ENCODE peak calls at places on chromosomes 11 and 22, in six cellular contexts. C is neuronal stem cell, R is mesenchymal stem cell, Y is IMR-90, K is H1, B is trophoblast cell. N is an unnamed sample. For H3K79me1, the result is how much of the 10 kb centered on the place peaks cover.

GRCh38 chr11:70230840-70231710 is 28.0 kb downstream of the FADD start:
- DNase-seq in B (no peak), Y (no peak), R (no peak), K (no peak), C (no peak), N (no peak)

GRCh38 chr22:39349506-39349966 is 255 bp upstream of the SYNGR1 start:
- DNase-seq in B (peak), C (peak), R (peak), Y (no peak), K (peak), N (peak)

GRCh38 chr11:26283852-26284421 is 48.0 kb upstream of the ANO3 start:
- DNase-seq in C (no peak), R (no peak), K (no peak), Y (no peak), B (no peak), N (no peak)

GRCh38 chr11:103541186-103541795 is 432.1 kb downstream of the DYNC2H1 start:
- DNase-seq in B (no peak), C (no peak), Y (no peak), R (no peak), K (no peak), N (peak)

GRCh38 chr11:129766858-129767604 is 48.6 kb upstream of the TMEM45B start:
- DNase-seq in K (peak), C (peak), R (peak), Y (peak), B (peak), N (peak)

GRCh38 chr22:36999463-36999862 is 19.8 kb downstream of the TST start:
- DNase-seq in K (no peak), R (no peak), C (no peak), Y (no peak), B (no peak), N (peak)

GRCh38 chr22:39178206-39179111 is 26.0 kb upstream of the CBX7 start:
- DNase-seq in B (no peak), Y (peak), R (peak), K (no peak), C (no peak), N (no peak)

GRCh38 chr11:67645521-67646457 is 4.7 kb downstream of the ACY3 start:
- DNase-seq in Y (no peak), C (no peak), B (no peak), K (peak), R (no peak), N (peak)

GRCh38 chr11:131300304-131300703 is 70.1 kb upstream of the NTM start:
- DNase-seq in R (no peak), B (no peak), K (no peak), Y (no peak), C (no peak), N (no peak)

GRCh38 chr11:62976109-62976508 is 8.7 kb downstream of the SLC22A6 start:
- DNase-seq in K (no peak), B (peak), C (no peak), R (no peak), Y (no peak), N (peak)

GRCh38 chr11:21552910-21553309 is 640.0 kb upstream of the ANO5 start:
- DNase-seq in B (no peak), C (no peak), K (no peak), Y (no peak), R (no peak), N (no peak)

GRCh38 chr11:129373489-129373953 is 2.1 kb upstream of the BARX2 start:
- DNase-seq in B (peak), Y (no peak), K (no peak), R (peak), C (no peak), N (peak)

GRCh38 chr11:45801723-45802315 is 3.1 kb upstream of the SLC35C1 start:
- DNase-seq in B (no peak), C (no peak), Y (no peak), K (peak), R (no peak), N (no peak)

GRCh38 chr22:47437636-47438035 is 675.2 kb downstream of the TBC1D22A start:
- DNase-seq in Y (no peak), K (no peak), C (no peak), B (no peak), R (no peak), N (no peak)

GRCh38 chr11:102110761-102111010 is 439 bp downstream of the YAP1 start:
- DNase-seq in R (no peak), K (no peak), C (peak), Y (no peak), B (no peak), N (no peak)
- H2BK120ac ChIP-seq in R (peak), K (no peak), C (peak), Y (peak), B (peak), N (peak)

GRCh38 chr11:4626207-4627105 is 10.8 kb upstream of the OR51D1 start:
- DNase-seq in K (peak), Y (peak), B (peak), C (peak), R (peak), N (peak)
- H3K79me1 ChIP-seq in K (under half), Y (under half), B (under half), C (under half), R (under half), N (under half)

DNA sequence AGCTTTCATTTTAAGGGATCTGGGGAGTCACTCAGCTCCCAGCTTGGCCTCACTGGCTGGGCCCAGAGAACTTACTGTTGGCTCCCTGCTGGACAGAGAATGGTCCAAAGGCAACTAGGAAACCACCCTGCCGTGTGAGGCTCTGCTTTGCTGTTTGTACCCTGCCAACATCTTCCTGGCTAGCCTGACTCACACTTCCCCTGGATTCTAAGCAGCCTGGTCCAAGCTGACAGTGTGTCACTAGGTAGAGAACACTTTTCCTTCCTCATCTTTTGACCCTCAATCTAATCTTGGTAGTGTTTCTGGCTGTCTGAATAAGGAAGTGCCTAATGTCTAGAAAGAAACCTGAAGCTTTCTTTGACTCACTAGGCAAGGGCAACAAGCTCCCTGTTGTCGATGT is 76.7 kb downstream of the FAR1 start:
- DNase-seq in K (no peak), B (no peak), Y (peak), R (no peak), C (no peak), N (no peak)
- H3K18ac ChIP-seq in K (no peak), B (no peak), Y (no peak), R (no peak), C (no peak), N (no peak)

DNA sequence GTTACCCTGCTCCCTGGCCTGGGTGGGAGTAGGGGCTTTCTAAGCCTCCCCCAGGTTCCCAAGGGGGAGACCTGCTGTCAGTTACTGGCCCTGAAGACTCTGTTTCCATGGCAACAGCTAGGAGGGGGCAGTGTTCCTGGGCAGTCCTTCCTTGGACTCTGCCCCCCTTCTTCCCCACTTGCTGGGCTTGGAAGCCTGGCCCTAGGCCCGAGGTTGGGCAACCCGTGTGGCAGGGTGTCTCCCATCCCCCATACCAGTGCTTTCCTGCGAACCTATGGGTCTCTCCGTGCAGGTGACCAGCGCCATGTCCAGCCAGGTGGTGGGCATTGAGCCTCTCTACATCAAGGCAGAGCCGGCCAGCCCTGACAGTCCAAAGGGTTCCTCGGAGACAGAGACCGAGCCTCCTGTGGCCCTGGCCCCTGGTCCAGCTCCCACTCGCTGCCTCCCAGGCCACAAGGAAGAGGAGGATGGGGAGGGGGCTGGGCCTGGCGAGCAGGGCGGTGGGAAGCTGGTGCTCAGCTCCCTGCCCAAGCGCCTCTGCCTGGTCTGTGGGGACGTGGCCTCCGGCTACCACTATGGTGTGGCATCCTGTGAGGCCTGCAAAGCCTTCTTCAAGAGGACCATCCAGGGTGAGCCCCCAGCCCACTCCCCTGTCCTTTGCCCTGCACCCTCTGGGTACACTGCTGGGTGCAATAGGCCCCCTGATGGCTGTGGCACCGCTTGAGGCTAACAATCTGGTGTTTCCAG is 1.7 kb downstream of the ESRRA start:
- DNase-seq in K (no peak), B (no peak), Y (no peak), R (no peak), C (no peak), N (no peak)
- H2BK120ac ChIP-seq in K (no peak), B (no peak), Y (no peak), R (no peak), C (no peak), N (no peak)

GRCh38 chr11:76735841-76736240 is 47.3 kb upstream of the TSKU start:
- DNase-seq in K (no peak), Y (no peak), B (no peak), C (no peak), R (no peak), N (peak)

GRCh38 chr11:76736773-76737495 is 46.2 kb upstream of the TSKU start:
- DNase-seq in B (no peak), R (no peak), K (no peak), Y (no peak), C (no peak), N (no peak)

GRCh38 chr11:76735218-76735480 is 48.0 kb upstream of the TSKU start:
- DNase-seq in C (no peak), Y (no peak), B (no peak), K (no peak), R (no peak), N (no peak)

GRCh38 chr11:76734456-76735217 is 48.5 kb upstream of the TSKU start:
- DNase-seq in C (no peak), R (no peak), Y (no peak), B (no peak), K (no peak), N (peak)

DNA sequence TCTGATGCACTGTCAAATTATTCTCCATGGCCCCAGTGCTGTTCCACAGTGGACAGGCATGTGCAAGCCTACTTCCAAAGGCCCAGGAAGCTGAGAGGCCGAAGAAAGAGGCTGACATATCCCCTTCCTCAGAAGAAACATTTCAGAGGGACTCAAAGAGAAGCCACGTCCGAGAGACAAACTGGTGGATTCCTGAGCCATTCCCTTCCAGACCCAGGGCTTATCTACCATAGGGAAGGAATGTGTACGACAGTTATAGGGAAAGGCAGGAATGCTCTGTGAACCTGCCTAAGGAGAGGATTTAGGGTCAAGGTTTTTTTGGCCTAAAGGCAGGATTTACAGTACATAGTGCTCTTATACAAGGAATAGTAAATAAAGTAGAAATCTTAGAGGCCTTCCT is 46.9 kb upstream of the TSKU start:
- DNase-seq in R (no peak), B (peak), Y (no peak), C (no peak), K (no peak), N (peak)
- H3K79me1 ChIP-seq in R (under half), B (under half), Y (under half), C (under half), K (under half), N (under half)

GRCh38 chr11:77259681-77260080 is 41.8 kb downstream of the GDPD4 start:
- DNase-seq in B (peak), R (no peak), K (no peak), Y (peak), C (no peak), N (no peak)
- H3K18ac ChIP-seq in B (no peak), R (no peak), K (no peak), Y (no peak), C (no peak), N (no peak)

DNA sequence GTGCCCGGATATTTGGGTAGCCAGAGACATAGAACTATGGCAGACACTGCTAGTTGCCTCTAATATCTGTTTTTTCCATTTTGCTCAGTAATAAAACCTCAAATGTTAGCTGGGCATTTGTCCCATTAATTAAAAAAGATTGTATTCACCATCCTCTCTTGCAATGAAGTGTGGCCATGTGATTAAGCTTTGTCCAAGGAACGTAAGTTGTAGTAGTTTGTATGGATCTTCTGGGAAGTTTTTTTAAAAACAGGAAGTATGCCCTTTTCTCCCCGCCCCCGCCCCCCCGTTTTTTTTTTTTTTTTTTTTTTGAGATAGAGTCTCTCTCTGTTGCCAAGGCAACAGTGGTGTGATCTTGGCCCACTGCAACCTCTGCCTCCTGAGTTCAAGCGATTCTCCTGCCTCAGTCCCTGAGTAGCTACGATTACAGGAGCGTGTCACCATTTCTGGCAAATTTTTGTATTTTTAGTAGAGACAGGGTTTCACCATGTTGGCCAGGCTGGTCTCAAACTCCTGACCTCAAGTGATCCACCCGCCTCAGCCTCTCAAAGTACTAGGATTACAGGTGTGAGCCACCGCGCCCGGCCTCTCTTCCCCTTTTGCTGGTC is 1.7 kb upstream of the TMEM135 start:
- DNase-seq in Y (no peak), R (no peak), B (no peak), C (no peak), K (no peak), N (peak)
- H2BK120ac ChIP-seq in Y (no peak), R (no peak), B (no peak), C (no peak), K (no peak), N (no peak)

GRCh38 chr11:128343870-128344269 is 243.5 kb downstream of the ETS1 start:
- DNase-seq in C (no peak), R (no peak), K (no peak), Y (peak), B (no peak), N (no peak)

GRCh38 chr11:128341280-128341679 is 246.1 kb downstream of the ETS1 start:
- DNase-seq in K (no peak), R (no peak), C (no peak), Y (no peak), B (no peak), N (no peak)

GRCh38 chr11:128341767-128342318 is 245.5 kb downstream of the ETS1 start:
- DNase-seq in R (no peak), Y (no peak), K (no peak), B (no peak), C (no peak), N (no peak)

GRCh38 chr11:128342511-128343133 is 244.7 kb downstream of the ETS1 start:
- DNase-seq in B (no peak), C (no peak), R (peak), K (no peak), Y (peak), N (peak)

GRCh38 chr11:128343134-128343514 is 244.2 kb downstream of the ETS1 start:
- DNase-seq in K (no peak), C (no peak), Y (no peak), R (no peak), B (no peak), N (no peak)
- H3K79me1 ChIP-seq in K (under half), C (under half), Y (under half), R (under half), B (under half), N (under half)

DNA sequence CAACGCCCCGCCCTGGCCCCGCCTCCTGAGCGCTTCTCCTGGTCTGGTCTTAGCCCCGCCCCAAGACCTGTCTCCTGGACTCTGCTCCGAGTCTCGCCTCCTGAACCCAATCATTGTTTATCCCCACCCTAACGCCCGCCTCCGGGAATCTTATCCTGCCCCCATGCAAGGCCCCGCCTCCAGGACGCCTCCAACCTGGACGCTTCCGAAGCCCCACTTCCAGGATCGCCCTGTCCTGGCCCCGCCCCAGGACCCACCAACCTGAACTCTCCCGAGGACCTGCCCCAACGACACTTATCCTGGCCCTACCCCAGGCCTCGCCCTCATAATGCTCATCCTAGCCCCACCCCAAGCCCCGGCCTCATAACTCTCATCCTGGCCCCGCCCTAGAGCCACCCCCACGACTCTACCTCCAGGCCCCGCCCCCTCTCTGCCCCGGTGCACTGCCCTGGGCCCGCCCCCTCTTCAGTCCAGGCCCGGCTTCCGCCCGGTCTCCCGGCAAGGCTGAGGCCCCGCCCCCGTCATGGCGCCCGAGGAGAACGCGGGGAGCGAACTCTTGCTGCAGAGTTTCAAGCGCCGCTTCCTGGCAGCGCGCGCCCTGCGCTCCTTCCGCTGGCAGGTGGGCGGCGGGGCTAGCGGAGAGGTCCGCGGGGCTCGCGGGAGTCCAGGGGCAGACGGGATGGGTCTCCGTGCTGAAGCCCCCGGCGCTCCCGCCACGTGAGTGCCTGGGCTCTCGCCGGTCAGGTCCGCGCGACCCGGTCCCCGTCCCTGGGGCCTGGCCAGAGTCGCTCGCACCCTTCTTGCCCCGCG is 45.8 kb upstream of the DEFB108B start:
- DNase-seq in C (peak), Y (peak), K (peak), B (peak), R (peak), N (peak)
- H3K18ac ChIP-seq in C (peak), Y (peak), K (peak), B (peak), R (peak), N (peak)

N was measured in mesendoderm.